ENCODE peak calls at places on chromosomes 2 and 18, in four cellular contexts. One of them, this sample, is unnamed.

GRCh38 chr2:46818141-46818552 is 97.5 kb downstream of the MCFD2 start:
- DNase-seq in K562: no peak
- DNase-seq in Panc1: no peak
- DNase-seq in HepG2: no peak
- DNase-seq in this sample: no peak

GRCh38 chr2:235046561-235046960 is 94.7 kb downstream of the SH3BP4 start:
- DNase-seq in K562: no peak
- DNase-seq in Panc1: no peak
- DNase-seq in HepG2: no peak
- DNase-seq in this sample: no peak

GRCh38 chr2:172179045-172179742 is 76.5 kb upstream of the DLX2 start:
- DNase-seq in K562: no peak
- DNase-seq in Panc1: no peak
- DNase-seq in HepG2: no peak
- DNase-seq in this sample: no peak

GRCh38 chr2:179581605-179582004 is 279.8 kb downstream of the ZNF385B start:
- DNase-seq in K562: no peak
- DNase-seq in Panc1: no peak
- DNase-seq in HepG2: no peak
- DNase-seq in this sample: peak; percentile 88

GRCh38 chr2:207505728-207506127 is 24.0 kb upstream of the CREB1 start:
- DNase-seq in K562: no peak
- DNase-seq in Panc1: peak; percentile 87
- DNase-seq in HepG2: no peak
- DNase-seq in this sample: no peak

GRCh38 chr18:28048612-28049011 is 128.3 kb downstream of the CDH2 start:
- DNase-seq in K562: no peak
- DNase-seq in Panc1: no peak
- DNase-seq in HepG2: no peak
- DNase-seq in this sample: no peak

GRCh38 chr2:144215701-144216675 is 303.9 kb downstream of the ZEB2 start:
- DNase-seq in K562: no peak
- DNase-seq in Panc1: no peak
- DNase-seq in HepG2: no peak
- DNase-seq in this sample: no peak

GRCh38 chr18:27378396-27379094 is 193.4 kb upstream of the CHST9 start:
- DNase-seq in K562: no peak
- DNase-seq in Panc1: no peak
- DNase-seq in HepG2: no peak
- DNase-seq in this sample: no peak

GRCh38 chr2:160194351-160194750 is 5.7 kb downstream of the ITGB6 start:
- DNase-seq in K562: no peak
- DNase-seq in Panc1: no peak
- DNase-seq in HepG2: no peak
- DNase-seq in this sample: no peak

GRCh38 chr2:143357956-143358355 is 228.7 kb downstream of the ARHGAP15 start:
- DNase-seq in K562: no peak
- DNase-seq in Panc1: no peak
- DNase-seq in HepG2: no peak
- DNase-seq in this sample: no peak

GRCh38 chr2:228999326-228999725 is 271.8 kb downstream of the PID1 start:
- DNase-seq in K562: no peak
- DNase-seq in Panc1: no peak
- DNase-seq in HepG2: no peak
- DNase-seq in this sample: no peak

GRCh38 chr2:229001196-229001595 is 269.9 kb downstream of the PID1 start:
- DNase-seq in K562: no peak
- DNase-seq in Panc1: no peak
- DNase-seq in HepG2: no peak
- DNase-seq in this sample: no peak

GRCh38 chr2:229003256-229003655 is 267.8 kb downstream of the PID1 start:
- DNase-seq in K562: no peak
- DNase-seq in Panc1: no peak
- DNase-seq in HepG2: no peak
- DNase-seq in this sample: no peak
- TF ChIP-seq TCF7L2 in K562: no peak
- TF ChIP-seq TCF7L2 in Panc1: no peak
- TF ChIP-seq TCF7L2 in HepG2: no peak
- TF ChIP-seq TCF7L2 in this sample: no peak

DNA sequence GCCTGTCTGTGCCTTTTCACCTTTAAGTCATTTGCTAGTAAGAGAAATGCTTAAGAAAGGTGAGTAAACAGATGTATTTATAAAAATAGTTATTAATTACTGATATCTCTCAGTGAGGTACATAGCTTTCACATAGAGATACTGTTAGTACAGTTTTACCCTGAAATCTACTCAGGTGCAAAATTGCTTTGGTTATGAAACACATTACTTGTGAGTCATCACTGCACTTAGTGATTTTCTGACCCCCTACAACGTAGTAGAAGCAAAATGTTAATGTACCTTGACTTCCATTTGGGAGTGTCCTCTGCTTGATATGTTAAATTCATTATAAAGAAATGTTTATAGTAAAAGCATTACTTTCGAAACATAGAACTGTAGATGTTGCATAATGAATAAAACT is 6.5 kb downstream of the GLS start:
- DNase-seq in K562: no peak
- DNase-seq in Panc1: no peak
- DNase-seq in HepG2: no peak
- DNase-seq in this sample: no peak
- TF ChIP-seq TCF7L2 in K562: no peak
- TF ChIP-seq TCF7L2 in Panc1: no peak
- TF ChIP-seq TCF7L2 in HepG2: no peak
- TF ChIP-seq TCF7L2 in this sample: no peak

GRCh38 chr2:50466694-50467093 is 565.2 kb downstream of the NRXN1 start:
- DNase-seq in K562: no peak
- DNase-seq in Panc1: no peak
- DNase-seq in HepG2: no peak
- DNase-seq in this sample: no peak

GRCh38 chr2:50469784-50470183 is 562.1 kb downstream of the NRXN1 start:
- DNase-seq in K562: no peak
- DNase-seq in Panc1: no peak
- DNase-seq in HepG2: no peak
- DNase-seq in this sample: no peak
- TF ChIP-seq TCF7L2 in K562: no peak
- TF ChIP-seq TCF7L2 in Panc1: no peak
- TF ChIP-seq TCF7L2 in HepG2: no peak
- TF ChIP-seq TCF7L2 in this sample: no peak

GRCh38 chr2:100853909-100854810 is 34.2 kb downstream of the NPAS2 start:
- DNase-seq in K562: no peak
- DNase-seq in Panc1: no peak
- DNase-seq in HepG2: no peak
- DNase-seq in this sample: no peak
- TF ChIP-seq TCF7L2 in K562: no peak
- TF ChIP-seq TCF7L2 in Panc1: no peak
- TF ChIP-seq TCF7L2 in HepG2: no peak
- TF ChIP-seq TCF7L2 in this sample: no peak

GRCh38 chr2:229572434-229573338 is 141.7 kb downstream of the DNER start:
- DNase-seq in K562: no peak
- DNase-seq in Panc1: no peak
- DNase-seq in HepG2: no peak
- DNase-seq in this sample: no peak

GRCh38 chr2:229578052-229578846 is 136.1 kb downstream of the DNER start:
- DNase-seq in K562: no peak
- DNase-seq in Panc1: no peak
- DNase-seq in HepG2: no peak
- DNase-seq in this sample: no peak

GRCh38 chr2:229571243-229571642 is 143.1 kb downstream of the DNER start:
- DNase-seq in K562: no peak
- DNase-seq in Panc1: no peak
- DNase-seq in HepG2: no peak
- DNase-seq in this sample: no peak

GRCh38 chr2:229575569-229576315 is 138.6 kb downstream of the DNER start:
- DNase-seq in K562: no peak
- DNase-seq in Panc1: no peak
- DNase-seq in HepG2: no peak
- DNase-seq in this sample: no peak
- TF ChIP-seq TCF7L2 in K562: no peak
- TF ChIP-seq TCF7L2 in Panc1: no peak
- TF ChIP-seq TCF7L2 in HepG2: no peak
- TF ChIP-seq TCF7L2 in this sample: no peak

GRCh38 chr2:216071452-216071851 is 10.2 kb downstream of the PECR start:
- DNase-seq in K562: no peak
- DNase-seq in Panc1: no peak
- DNase-seq in HepG2: peak; percentile 67
- DNase-seq in this sample: no peak
- TF ChIP-seq TCF7L2 in K562: no peak
- TF ChIP-seq TCF7L2 in Panc1: no peak
- TF ChIP-seq TCF7L2 in HepG2: no peak
- TF ChIP-seq TCF7L2 in this sample: no peak

DNA sequence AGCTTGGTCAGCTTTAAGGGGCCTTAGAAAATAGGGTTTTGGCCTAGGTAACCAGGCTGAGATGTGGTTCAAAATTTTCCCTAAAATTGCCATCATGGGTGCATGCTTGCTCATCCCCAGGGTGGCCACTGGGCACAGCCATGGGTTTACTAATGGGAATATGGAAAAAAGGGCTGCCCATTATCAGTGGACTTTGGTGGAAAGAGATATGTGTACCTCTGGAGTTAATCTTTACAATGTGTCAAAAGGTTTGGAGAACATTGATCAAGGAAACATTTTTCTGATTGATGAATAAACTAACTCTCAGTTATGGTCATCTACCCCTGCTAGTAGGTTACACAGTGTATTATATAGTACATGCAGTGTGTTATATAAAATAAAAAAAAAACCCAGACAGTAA is 13.1 kb downstream of the KDM3A start:
- DNase-seq in K562: no peak
- DNase-seq in Panc1: no peak
- DNase-seq in HepG2: no peak
- DNase-seq in this sample: no peak
- TF ChIP-seq TCF7L2 in K562: no peak
- TF ChIP-seq TCF7L2 in Panc1: no peak
- TF ChIP-seq TCF7L2 in HepG2: no peak
- TF ChIP-seq TCF7L2 in this sample: no peak